ENCODE peak calls at places on chromosomes 1 and 21, in five cellular contexts. Z is esophagus squamous epithelium, P is right lobe of liver, N is body of pancreas, W is endothelial cell of umbilical vein. A is an unnamed sample.

GRCh38 chr1:50605186-50605875 is 182.1 kb upstream of the DMRTA2 start:
- DNase-seq in N (no peak), Z (no peak), P (no peak), W (peak), A (no peak)

GRCh38 chr1:96845464-96845863 is 123.9 kb downstream of the PTBP2 start:
- DNase-seq in W (peak), P (peak), N (peak), Z (no peak), A (peak)

GRCh38 chr1:4307468-4307845 is 347.0 kb upstream of the AJAP1 start:
- DNase-seq in Z (no peak), N (no peak), W (no peak), P (no peak), A (no peak)

GRCh38 chr1:109466100-109466439 is 276 bp upstream of the SYPL2 start:
- DNase-seq in P (no peak), W (no peak), N (no peak), Z (no peak), A (no peak)

GRCh38 chr1:192654607-192655389 is 18.9 kb downstream of the RGS13 start:
- DNase-seq in N (no peak), W (peak), P (no peak), Z (no peak), A (no peak)

GRCh38 chr1:101331794-101332193 is 95.0 kb downstream of the S1PR1 start:
- DNase-seq in P (no peak), W (no peak), Z (no peak), N (no peak), A (no peak)

GRCh38 chr1:178506669-178507068 is 6.2 kb upstream of the TEX35 start:
- DNase-seq in Z (no peak), W (no peak), N (no peak), P (no peak), A (no peak)

GRCh38 chr1:207848234-207848633 is 62.7 kb downstream of the CD34 start:
- DNase-seq in P (peak), Z (peak), N (no peak), W (peak), A (peak)

GRCh38 chr1:54124472-54124871 is 28.3 kb downstream of the CDCP2 start:
- DNase-seq in Z (no peak), P (no peak), W (no peak), N (peak), A (peak)

GRCh38 chr1:223652436-223652901 is 13.0 kb downstream of the CAPN8 start:
- DNase-seq in N (no peak), Z (no peak), W (no peak), P (no peak), A (no peak)

GRCh38 chr1:94698341-94698740 is 121.8 kb upstream of the SLC44A3 start:
- DNase-seq in N (no peak), W (no peak), P (no peak), Z (no peak), A (no peak)

GRCh38 chr1:237394263-237394662 is 352.3 kb downstream of the RYR2 start:
- DNase-seq in P (no peak), W (no peak), Z (no peak), N (no peak), A (no peak)

GRCh38 chr1:29631361-29631760 is 395.0 kb downstream of the PTPRU start:
- DNase-seq in Z (no peak), W (no peak), P (no peak), N (no peak), A (no peak)

GRCh38 chr1:157496121-157496526 is 56.2 kb downstream of the FCRL5 start:
- DNase-seq in Z (no peak), P (no peak), W (peak), N (peak), A (no peak)

GRCh38 chr1:94332952-94333351 is 85.2 kb upstream of the ABCD3 start:
- DNase-seq in N (no peak), W (peak), P (no peak), Z (no peak), A (no peak)

GRCh38 chr21:39125752-39126485 is 57.3 kb downstream of the PSMG1 start:
- DNase-seq in P (peak), W (peak), N (peak), Z (no peak), A (peak)

GRCh38 chr1:116254001-116254400 is 119.0 kb upstream of the ATP1A1 start:
- DNase-seq in N (no peak), P (no peak), Z (no peak), W (no peak), A (no peak)

GRCh38 chr1:66374148-66374547 is 159.8 kb upstream of the SGIP1 start:
- DNase-seq in Z (no peak), P (no peak), W (no peak), N (no peak), A (no peak)

GRCh38 chr1:119827010-119827409 is 15.8 kb upstream of the REG4 start:
- DNase-seq in W (no peak), N (no peak), Z (no peak), P (no peak), A (no peak)

GRCh38 chr1:156838972-156839371 is 19.9 kb downstream of the INSRR start:
- DNase-seq in W (peak), Z (no peak), N (peak), P (no peak), A (peak)

GRCh38 chr1:6775644-6776043 is 9.6 kb upstream of the CAMTA1 start:
- DNase-seq in Z (no peak), N (no peak), W (no peak), P (no peak), A (no peak)

GRCh38 chr1:67060811-67061218 is 6.9 kb upstream of the SLC35D1 start:
- DNase-seq in Z (no peak), P (no peak), W (peak), N (peak), A (no peak)

GRCh38 chr1:11071463-11072215 is 11.8 kb upstream of the SRM start:
- DNase-seq in N (peak), W (no peak), Z (no peak), P (peak), A (peak)

GRCh38 chr1:187987236-187987776 is 1158.6 kb downstream of the PLA2G4A start:
- DNase-seq in P (no peak), Z (no peak), N (no peak), W (no peak), A (no peak)

GRCh38 chr1:159951016-159951415 is 3.0 kb downstream of the SLAMF9 start:
- DNase-seq in N (no peak), P (no peak), W (no peak), Z (no peak), A (no peak)

GRCh38 chr1:231929311-231929710 is 302.7 kb downstream of the DISC1 start:
- DNase-seq in P (no peak), Z (no peak), W (peak), N (no peak), A (no peak)

GRCh38 chr1:94803517-94804441 is 16.4 kb upstream of the SLC44A3 start:
- DNase-seq in Z (no peak), W (no peak), N (peak), P (no peak), A (no peak)

GRCh38 chr1:1779691-1780597 is 1.7 kb upstream of the NADK start:
- DNase-seq in W (no peak), P (peak), N (no peak), Z (no peak), A (peak)
- H3K4me3 ChIP-seq in W (no peak), P (no peak), N (no peak), Z (peak), A (peak)

GRCh38 chr1:25746299-25747045 is 53.5 kb upstream of the SELENON start:
- DNase-seq in Z (no peak), N (no peak), W (no peak), P (no peak), A (no peak)

GRCh38 chr1:25742316-25742715 is 57.7 kb upstream of the SELENON start:
- DNase-seq in N (no peak), P (no peak), W (no peak), Z (no peak), A (peak)

GRCh38 chr1:25743164-25744139 is 56.5 kb upstream of the SELENON start:
- DNase-seq in Z (peak), N (peak), P (peak), W (peak), A (peak)

GRCh38 chr1:25744636-25745425 is 55.2 kb upstream of the SELENON start:
- DNase-seq in P (no peak), W (no peak), Z (no peak), N (no peak), A (no peak)

GRCh38 chr1:25744140-25744581 is 55.8 kb upstream of the SELENON start:
- DNase-seq in N (peak), W (peak), Z (no peak), P (no peak), A (no peak)
- TF ChIP-seq POLR2A in N (no peak), W (no peak), Z (no peak), P (no peak), A (no peak)

GRCh38 chr1:198913667-198914066 is 274.8 kb downstream of the PTPRC start:
- DNase-seq in N (no peak), Z (no peak), P (no peak), W (peak), A (no peak)
- H3K4me3 ChIP-seq in N (no peak), Z (no peak), P (no peak), W (no peak), A (no peak)

GRCh38 chr1:43272576-43273571 is 3.1 kb downstream of the TMEM125 start:
- DNase-seq in N (no peak), Z (no peak), W (no peak), P (peak), A (peak)

GRCh38 chr1:43272161-43272560 is 2.4 kb downstream of the TMEM125 start:
- DNase-seq in W (no peak), N (no peak), P (peak), Z (no peak), A (peak)

GRCh38 chr1:43269627-43270375 is at the start of gene TMEM125:
- DNase-seq in P (peak), W (no peak), Z (no peak), N (no peak), A (peak)

GRCh38 chr1:43271186-43272118 is 1.7 kb downstream of the TMEM125 start:
- DNase-seq in Z (no peak), N (no peak), P (peak), W (no peak), A (peak)

GRCh38 chr1:43270421-43271095 is 775 bp downstream of the TMEM125 start:
- DNase-seq in Z (no peak), N (peak), W (no peak), P (peak), A (peak)
- TF ChIP-seq POLR2A in Z (no peak), N (peak), W (no peak), P (no peak), A (no peak)

GRCh38 chr1:7888248-7889010 is 35.6 kb upstream of the UTS2 start:
- DNase-seq in N (no peak), P (no peak), W (no peak), Z (no peak), A (no peak)

GRCh38 chr1:7884757-7885156 is 31.9 kb upstream of the UTS2 start:
- DNase-seq in P (no peak), Z (no peak), N (no peak), W (no peak), A (no peak)

GRCh38 chr1:7885513-7886298 is 32.8 kb upstream of the UTS2 start:
- DNase-seq in W (no peak), N (peak), P (no peak), Z (no peak), A (no peak)

GRCh38 chr1:7890853-7891252 is 38.0 kb upstream of the UTS2 start:
- DNase-seq in W (no peak), N (no peak), P (no peak), Z (no peak), A (no peak)

GRCh38 chr1:7886346-7886745 is 33.5 kb upstream of the UTS2 start:
- DNase-seq in Z (no peak), N (no peak), P (no peak), W (no peak), A (no peak)
- H3K4me3 ChIP-seq in Z (peak), N (no peak), P (no peak), W (no peak), A (no peak)

A was measured in spleen.